ENCODE peak calls at places on chromosome 18, in four cellular contexts. I is A549, B is GM23338, E is Panc1. N is an unnamed sample.

GRCh38 chr18:49640741-49641140 is 78.9 kb downstream of the LIPG start:
- DNase-seq in I (no peak), E (no peak), B (no peak), N (no peak)

GRCh38 chr18:48790226-48790863 is 160.4 kb downstream of the SMAD7 start:
- DNase-seq in I (no peak), E (no peak), B (no peak), N (no peak)

GRCh38 chr18:2207294-2207693 is 364.0 kb downstream of the METTL4 start:
- DNase-seq in B (no peak), E (no peak), I (no peak), N (no peak)

GRCh38 chr18:69599377-69599776 is 198.7 kb downstream of the DOK6 start:
- DNase-seq in B (no peak), I (no peak), E (no peak), N (no peak)

GRCh38 chr18:652131-652530 is 5.3 kb upstream of the TYMS start:
- DNase-seq in E (no peak), B (no peak), I (no peak), N (no peak)

GRCh38 chr18:74524097-74524496 is 10.2 kb upstream of the CNDP1 start:
- DNase-seq in I (no peak), E (no peak), B (no peak), N (no peak)

GRCh38 chr18:40868110-40868858 is 1086.8 kb upstream of the PIK3C3 start:
- DNase-seq in I (peak), E (peak), B (no peak), N (no peak)

GRCh38 chr18:48422947-48423378 is 13.8 kb upstream of the ZBTB7C start:
- DNase-seq in B (peak), I (no peak), E (no peak), N (no peak)

GRCh38 chr18:74832999-74833398 is 235.3 kb downstream of the ZNF407 start:
- DNase-seq in I (no peak), E (no peak), B (no peak), N (no peak)

GRCh38 chr18:50797147-50797546 is 22.7 kb downstream of the MRO start:
- DNase-seq in B (no peak), E (no peak), I (no peak), N (no peak)

GRCh38 chr18:75783816-75784215 is 356.3 kb upstream of the SMIM21 start:
- DNase-seq in B (no peak), I (no peak), E (no peak), N (no peak)

GRCh38 chr18:31400191-31400590 is 23.6 kb downstream of the DSG4 start:
- DNase-seq in I (no peak), E (no peak), B (no peak), N (no peak)

GRCh38 chr18:13120967-13121586 is 97.5 kb upstream of the LDLRAD4 start:
- DNase-seq in B (no peak), E (no peak), I (no peak), N (no peak)

GRCh38 chr18:37429768-37430167 is 135.8 kb downstream of the CELF4 start:
- DNase-seq in E (no peak), B (peak), I (peak), N (no peak)

GRCh38 chr18:79478484-79479113 is 82.9 kb downstream of the NFATC1 start:
- DNase-seq in I (no peak), E (no peak), B (no peak), N (no peak)

GRCh38 chr18:49865401-49865800 is 52.1 kb upstream of the ACAA2 start:
- DNase-seq in B (no peak), I (no peak), E (no peak), N (no peak)

GRCh38 chr18:31931163-31931885 is 11.6 kb downstream of the TRAPPC8 start:
- DNase-seq in I (no peak), E (no peak), B (no peak), N (peak)

GRCh38 chr18:45542043-45542442 is 73.2 kb upstream of the SLC14A2 start:
- DNase-seq in E (no peak), B (no peak), I (no peak), N (no peak)

GRCh38 chr18:34639662-34640061 is 70.4 kb upstream of the DTNA start:
- DNase-seq in I (no peak), B (no peak), E (no peak), N (no peak)

GRCh38 chr18:62017618-62018017 is 124.8 kb upstream of the RNF152 start:
- DNase-seq in E (no peak), B (no peak), I (no peak), N (no peak)

GRCh38 chr18:46756559-46757201 is at the start of gene ST8SIA5:
- DNase-seq in E (no peak), B (peak), I (no peak), N (peak)

GRCh38 chr18:36127866-36128845 is 984 bp downstream of the SLC39A6 start:
- DNase-seq in B (peak), E (no peak), I (peak), N (peak)

GRCh38 chr18:79796016-79796415 is 1.7 kb upstream of the KCNG2 start:
- DNase-seq in I (no peak), E (no peak), B (no peak), N (no peak)

GRCh38 chr18:50560681-50561629 is 1.1 kb downstream of the MAPK4 start:
- DNase-seq in I (no peak), E (no peak), B (peak), N (peak)

GRCh38 chr18:67864677-67865340 is 348.3 kb upstream of the DSEL start:
- DNase-seq in I (no peak), B (no peak), E (no peak), N (no peak)

GRCh38 chr18:48129621-48130082 is 199.2 kb upstream of the SMAD2 start:
- DNase-seq in E (no peak), B (peak), I (no peak), N (no peak)

GRCh38 chr18:63025251-63025710 is 294.3 kb downstream of the BCL2 start:
- DNase-seq in E (no peak), I (peak), B (peak), N (peak)

GRCh38 chr18:3493501-3494244 is 43.7 kb downstream of the TGIF1 start:
- DNase-seq in I (no peak), E (no peak), B (no peak), N (peak)

GRCh38 chr18:44536619-44537018 is 144.1 kb upstream of the SETBP1 start:
- DNase-seq in B (no peak), E (no peak), I (no peak), N (no peak)

GRCh38 chr18:25646971-25647370 is 295.0 kb upstream of the ZNF521 start:
- DNase-seq in E (no peak), I (no peak), B (no peak), N (no peak)

GRCh38 chr18:618618-619017 is 21.8 kb downstream of the CLUL1 start:
- DNase-seq in I (no peak), E (no peak), B (no peak), N (no peak)

GRCh38 chr18:11802160-11802559 is 49.1 kb upstream of the CHMP1B start:
- DNase-seq in I (no peak), B (no peak), E (no peak), N (no peak)
- TF ChIP-seq REST in I (no peak), B (peak), E (no peak), N (no peak)

GRCh38 chr18:21742323-21742687 is 1.7 kb downstream of the MIB1 start:
- DNase-seq in B (no peak), E (no peak), I (no peak), N (no peak)

GRCh38 chr18:21740474-21740723 is 193 bp upstream of the MIB1 start:
- DNase-seq in E (peak), B (peak), I (peak), N (no peak)

GRCh38 chr18:21739604-21740473 is 753 bp upstream of the MIB1 start:
- DNase-seq in B (peak), E (peak), I (no peak), N (peak)

GRCh38 chr18:21741511-21742322 is 1.1 kb downstream of the MIB1 start:
- DNase-seq in B (peak), I (peak), E (no peak), N (peak)

DNA sequence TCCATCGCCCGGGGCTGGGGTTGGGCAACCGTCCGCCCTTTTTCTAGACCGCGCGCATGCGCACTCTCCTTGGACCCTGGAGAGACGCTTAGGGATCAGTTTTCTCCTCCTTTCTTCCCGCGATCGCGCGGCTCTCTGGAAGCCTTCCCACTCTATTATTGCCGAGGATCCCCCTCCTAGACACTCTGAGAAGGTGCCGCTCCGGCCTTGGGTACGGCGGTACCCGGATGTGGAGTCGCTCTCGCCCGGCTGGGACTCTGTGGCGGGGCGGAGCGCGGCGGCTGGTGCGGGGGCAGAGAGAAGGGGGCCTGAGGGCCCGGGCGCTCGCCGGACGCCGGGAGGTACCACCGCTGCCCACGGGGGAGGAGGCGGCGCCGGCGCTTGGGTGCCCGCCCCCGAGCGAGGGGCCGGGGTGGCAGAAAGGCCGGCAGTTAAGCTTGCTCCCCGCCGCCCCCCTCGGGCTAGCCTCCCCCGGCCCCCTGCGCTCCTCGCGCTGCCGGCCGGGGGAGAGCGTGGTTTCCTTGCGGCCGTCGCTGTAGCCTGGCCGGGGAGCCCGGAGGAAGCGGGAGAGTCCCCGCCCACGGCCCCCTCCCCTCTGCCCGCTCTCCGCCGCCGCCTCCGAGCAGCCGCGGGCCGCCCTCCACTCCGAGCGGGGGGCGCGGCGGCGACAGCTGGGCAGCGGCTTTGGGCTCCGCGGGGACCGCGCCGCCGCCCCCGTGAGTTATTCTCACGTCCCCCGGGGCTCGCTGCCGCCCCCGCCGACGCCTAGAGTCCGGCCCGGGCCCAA is at the start of gene MIB1:
- DNase-seq in E (no peak), B (no peak), I (no peak), N (peak)
- TF ChIP-seq REST in E (no peak), B (no peak), I (no peak), N (no peak)

GRCh38 chr18:76803814-76804213 is 18.5 kb upstream of the ZNF236 start:
- DNase-seq in E (peak), I (peak), B (peak), N (peak)
- TF ChIP-seq REST in E (no peak), I (no peak), B (no peak), N (no peak)

DNA sequence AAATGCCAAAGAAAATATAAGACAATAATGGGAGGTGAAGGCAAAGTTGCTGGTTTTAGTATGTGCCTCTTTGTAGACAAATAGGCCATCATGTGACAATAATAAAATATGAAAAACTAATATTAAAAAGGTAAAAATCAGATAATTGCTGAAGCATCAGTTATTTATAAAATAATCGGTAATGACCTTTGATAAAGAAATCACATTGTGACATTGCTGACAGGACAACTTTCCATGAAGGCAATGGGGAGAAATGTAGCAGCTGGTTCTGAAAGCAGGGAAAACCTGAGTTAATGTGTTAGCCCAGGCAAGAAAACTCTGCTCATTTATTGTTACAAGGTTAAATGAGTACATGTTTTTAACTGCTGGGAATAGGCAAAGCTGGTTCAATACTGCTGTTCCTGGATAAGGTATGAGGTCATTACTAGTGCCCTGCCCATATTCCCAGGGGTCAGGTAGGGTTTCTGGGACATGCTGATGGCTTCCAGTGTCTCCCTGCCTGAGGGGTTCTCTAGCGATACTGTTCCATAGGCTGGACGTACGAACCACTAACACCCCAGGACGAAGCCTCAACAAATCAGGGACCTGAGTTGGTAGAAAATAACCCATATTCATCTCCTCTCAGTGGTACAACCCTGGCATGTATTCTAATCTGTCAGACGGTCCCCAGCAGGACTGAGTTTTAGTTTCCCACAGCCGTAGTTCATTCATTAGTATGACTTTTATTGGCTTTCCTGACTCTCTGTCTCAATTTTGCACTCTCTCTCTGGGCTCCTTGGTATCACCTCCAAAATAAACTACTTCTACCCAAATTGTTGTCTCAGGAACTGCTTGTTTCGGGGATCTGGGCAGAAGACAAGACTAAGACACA is 355.9 kb downstream of the TXNL1 start:
- DNase-seq in E (no peak), B (no peak), I (no peak), N (no peak)
- TF ChIP-seq REST in E (no peak), B (no peak), I (no peak), N (no peak)

GRCh38 chr18:28114472-28114871 is 62.5 kb downstream of the CDH2 start:
- DNase-seq in I (peak), B (no peak), E (no peak), N (no peak)

GRCh38 chr18:28116461-28116860 is 60.5 kb downstream of the CDH2 start:
- DNase-seq in I (no peak), E (no peak), B (no peak), N (no peak)

GRCh38 chr18:28112056-28112470 is 64.9 kb downstream of the CDH2 start:
- DNase-seq in I (peak), E (no peak), B (no peak), N (no peak)

GRCh38 chr18:28113271-28114023 is 63.5 kb downstream of the CDH2 start:
- DNase-seq in B (no peak), I (no peak), E (no peak), N (no peak)

GRCh38 chr18:28115149-28115550 is 61.8 kb downstream of the CDH2 start:
- DNase-seq in I (peak), B (no peak), E (no peak), N (no peak)
- TF ChIP-seq REST in I (peak), B (no peak), E (no peak), N (peak)